ENCODE peak calls at places on chromosome 17, in four cellular contexts. One of them, this sample, is unnamed.
A peak's percentile ranks its signal among the peaks of the same experiment; 100 is the strongest.

GRCh38 chr17:2251098-2251497 is 52.5 kb downstream of the SMG6 start:
- DNase-seq in PC-9: no peak
- DNase-seq in prostate gland: no peak
- DNase-seq in BE2C: no peak
- DNase-seq in this sample: no peak

GRCh38 chr17:17052462-17053221 is 10.4 kb downstream of the MPRIP start:
- DNase-seq in PC-9: peak; percentile 66
- DNase-seq in prostate gland: no peak
- DNase-seq in BE2C: no peak
- DNase-seq in this sample: no peak

GRCh38 chr17:31604936-31605335 is 213.5 kb downstream of the RAB11FIP4 start:
- DNase-seq in PC-9: no peak
- DNase-seq in prostate gland: no peak
- DNase-seq in BE2C: no peak
- DNase-seq in this sample: no peak

GRCh38 chr17:56231693-56232092 is 78.4 kb downstream of the ANKFN1 start:
- DNase-seq in PC-9: no peak
- DNase-seq in prostate gland: no peak
- DNase-seq in BE2C: no peak
- DNase-seq in this sample: no peak

GRCh38 chr17:28008526-28008925 is 34.0 kb upstream of the NLK start:
- DNase-seq in PC-9: peak; percentile 30
- DNase-seq in prostate gland: peak; percentile 10
- DNase-seq in BE2C: no peak
- DNase-seq in this sample: peak; percentile 75

GRCh38 chr17:78929908-78930775 is 5.0 kb upstream of the TIMP2 start:
- DNase-seq in PC-9: peak; percentile 26
- DNase-seq in prostate gland: no peak
- DNase-seq in BE2C: no peak
- DNase-seq in this sample: no peak

GRCh38 chr17:2705888-2706795 is 5.4 kb downstream of the CLUH start:
- DNase-seq in PC-9: no peak
- DNase-seq in prostate gland: no peak
- DNase-seq in BE2C: no peak
- DNase-seq in this sample: no peak

GRCh38 chr17:69605571-69605970 is 191.1 kb downstream of the MAP2K6 start:
- DNase-seq in PC-9: no peak
- DNase-seq in prostate gland: no peak
- DNase-seq in BE2C: no peak
- DNase-seq in this sample: no peak

GRCh38 chr17:17740627-17741237 is 59.5 kb downstream of the RAI1 start:
- DNase-seq in PC-9: no peak
- DNase-seq in prostate gland: no peak
- DNase-seq in BE2C: no peak
- DNase-seq in this sample: no peak

GRCh38 chr17:75207760-75208159 is 2.3 kb downstream of the NUP85 start:
- DNase-seq in PC-9: no peak
- DNase-seq in prostate gland: no peak
- DNase-seq in BE2C: no peak
- DNase-seq in this sample: no peak

GRCh38 chr17:4728124-4728523 is 3.1 kb upstream of the MED11 start:
- DNase-seq in PC-9: no peak
- DNase-seq in prostate gland: no peak
- DNase-seq in BE2C: no peak
- DNase-seq in this sample: no peak

GRCh38 chr17:65370669-65371126 is 190.8 kb downstream of the AXIN2 start:
- DNase-seq in PC-9: peak; percentile 14
- DNase-seq in prostate gland: peak; percentile 36
- DNase-seq in BE2C: no peak
- DNase-seq in this sample: no peak

GRCh38 chr17:74210191-74211140 is 2.9 kb upstream of the TTYH2 start:
- DNase-seq in PC-9: peak; percentile 74
- DNase-seq in prostate gland: peak; percentile 59
- DNase-seq in BE2C: peak; percentile 86
- DNase-seq in this sample: peak; percentile 66

GRCh38 chr17:73089322-73089721 is 3.2 kb downstream of the SLC39A11 start:
- DNase-seq in PC-9: no peak
- DNase-seq in prostate gland: no peak
- DNase-seq in BE2C: no peak
- DNase-seq in this sample: no peak

GRCh38 chr17:18217412-18218015 is 7.9 kb upstream of the LLGL1 start:
- DNase-seq in PC-9: peak; percentile 83
- DNase-seq in prostate gland: peak; percentile 58
- DNase-seq in BE2C: peak; percentile 72
- DNase-seq in this sample: peak; percentile 17

GRCh38 chr17:79838541-79839274 is 532 bp downstream of the CBX4 start:
- DNase-seq in PC-9: peak; percentile 42
- DNase-seq in prostate gland: peak; percentile 54
- DNase-seq in BE2C: peak; percentile 61
- DNase-seq in this sample: peak; percentile 55

GRCh38 chr17:61720016-61720795 is 129.2 kb upstream of the NACA2 start:
- DNase-seq in PC-9: no peak
- DNase-seq in prostate gland: no peak
- DNase-seq in BE2C: no peak
- DNase-seq in this sample: no peak

GRCh38 chr17:83079766-83080616 is 582 bp downstream of the METRNL start:
- DNase-seq in PC-9: no peak
- DNase-seq in prostate gland: no peak
- DNase-seq in BE2C: no peak
- DNase-seq in this sample: no peak

GRCh38 chr17:64694207-64694606 is 32.1 kb upstream of the SMURF2 start:
- DNase-seq in PC-9: peak; percentile 84
- DNase-seq in prostate gland: peak; percentile 62
- DNase-seq in BE2C: peak; percentile 47
- DNase-seq in this sample: peak; percentile 52

GRCh38 chr17:81200695-81201580 is 21.8 kb downstream of the CEP131 start:
- DNase-seq in PC-9: peak; percentile 53
- DNase-seq in prostate gland: peak; percentile 66
- DNase-seq in BE2C: peak; percentile 87
- DNase-seq in this sample: peak; percentile 42

GRCh38 chr17:43367588-43368242 is 31.1 kb upstream of the ARL4D start:
- DNase-seq in PC-9: peak; percentile 46
- DNase-seq in prostate gland: no peak
- DNase-seq in BE2C: peak; percentile 39
- DNase-seq in this sample: peak; percentile 63

GRCh38 chr17:76791053-76791980 is 53.4 kb downstream of the MFSD11 start:
- DNase-seq in PC-9: no peak
- DNase-seq in prostate gland: no peak
- DNase-seq in BE2C: peak; percentile 50
- DNase-seq in this sample: peak; percentile 44

GRCh38 chr17:44859701-44860100 is 12.0 kb downstream of the HIGD1B start:
- DNase-seq in PC-9: no peak
- DNase-seq in prostate gland: no peak
- DNase-seq in BE2C: no peak
- DNase-seq in this sample: no peak

GRCh38 chr17:64781394-64781793 is 119.3 kb upstream of the SMURF2 start:
- DNase-seq in PC-9: peak; percentile 55
- DNase-seq in prostate gland: peak; percentile 40
- DNase-seq in BE2C: no peak
- DNase-seq in this sample: no peak

GRCh38 chr17:6545291-6545690 is 11.1 kb downstream of the PITPNM3 start:
- DNase-seq in PC-9: no peak
- DNase-seq in prostate gland: no peak
- DNase-seq in BE2C: no peak
- DNase-seq in this sample: no peak

GRCh38 chr17:17724307-17724921 is 43.2 kb downstream of the RAI1 start:
- DNase-seq in PC-9: no peak
- DNase-seq in prostate gland: no peak
- DNase-seq in BE2C: peak; percentile 48
- DNase-seq in this sample: no peak

GRCh38 chr17:12927541-12928425 is 90.0 kb downstream of the ELAC2 start:
- DNase-seq in PC-9: no peak
- DNase-seq in prostate gland: no peak
- DNase-seq in BE2C: no peak
- DNase-seq in this sample: no peak

GRCh38 chr17:76558210-76559095 is 18.6 kb downstream of the PRCD start:
- DNase-seq in PC-9: no peak
- DNase-seq in prostate gland: no peak
- DNase-seq in BE2C: no peak
- DNase-seq in this sample: no peak

GRCh38 chr17:48162946-48163506 is 55.5 kb downstream of the SNX11 start:
- DNase-seq in PC-9: no peak
- DNase-seq in prostate gland: no peak
- DNase-seq in BE2C: peak; percentile 49
- DNase-seq in this sample: no peak

DNA sequence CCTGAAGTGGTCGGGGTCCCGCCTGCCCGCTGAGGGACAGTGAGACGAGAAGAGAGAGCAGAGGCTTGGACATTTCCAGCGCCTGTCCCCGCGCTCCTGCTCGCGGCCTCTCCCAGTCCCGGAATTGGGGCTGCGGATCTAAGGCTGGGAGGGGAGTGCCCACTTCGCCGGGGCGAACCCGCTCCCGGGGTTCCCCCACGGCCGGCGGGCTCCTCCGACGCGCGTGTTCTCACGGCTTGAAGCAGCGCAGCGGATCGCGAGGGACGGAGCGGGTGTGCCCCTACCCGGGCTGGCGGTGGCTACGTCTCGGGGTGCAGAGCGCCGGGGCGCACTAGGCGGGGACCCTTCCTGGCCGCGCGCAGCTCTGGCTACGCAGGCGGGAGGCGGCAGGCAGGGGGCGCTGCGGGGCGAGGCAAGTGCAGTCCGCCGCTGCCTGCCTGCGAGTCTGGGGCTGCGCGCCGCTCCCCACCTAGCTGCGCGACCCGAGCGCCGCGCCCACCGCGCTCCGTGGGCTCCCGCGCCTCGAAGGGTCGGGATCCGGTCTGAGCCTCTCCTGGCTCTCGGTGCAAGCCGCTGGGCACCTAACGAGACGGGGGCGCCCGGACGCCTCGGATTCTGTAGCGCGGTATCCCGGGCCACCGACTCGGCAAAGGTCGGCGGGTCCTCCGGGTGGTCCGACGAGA is 1.2 kb downstream of the NGFR start:
- DNase-seq in PC-9: peak; percentile 63
- DNase-seq in prostate gland: peak; percentile 76
- DNase-seq in BE2C: peak; percentile 92
- DNase-seq in this sample: no peak
- H3K27me3 ChIP-seq in PC-9: peaks cover 53% of the 10 kb centered on the region
- H3K27me3 ChIP-seq in prostate gland: no peaks in the 10 kb centered on the region
- H3K27me3 ChIP-seq in BE2C: peaks cover 27% of the 10 kb centered on the region
- H3K27me3 ChIP-seq in this sample: peaks cover 48% of the 10 kb centered on the region

GRCh38 chr17:66836063-66837005 is 1.4 kb downstream of the CACNG5 start:
- DNase-seq in PC-9: no peak
- DNase-seq in prostate gland: no peak
- DNase-seq in BE2C: no peak
- DNase-seq in this sample: no peak
- H3K27me3 ChIP-seq in PC-9: peaks cover 72% of the 10 kb centered on the region
- H3K27me3 ChIP-seq in prostate gland: peaks cover 8% of the 10 kb centered on the region
- H3K27me3 ChIP-seq in BE2C: no peaks in the 10 kb centered on the region
- H3K27me3 ChIP-seq in this sample: peaks cover 43% of the 10 kb centered on the region

DNA sequence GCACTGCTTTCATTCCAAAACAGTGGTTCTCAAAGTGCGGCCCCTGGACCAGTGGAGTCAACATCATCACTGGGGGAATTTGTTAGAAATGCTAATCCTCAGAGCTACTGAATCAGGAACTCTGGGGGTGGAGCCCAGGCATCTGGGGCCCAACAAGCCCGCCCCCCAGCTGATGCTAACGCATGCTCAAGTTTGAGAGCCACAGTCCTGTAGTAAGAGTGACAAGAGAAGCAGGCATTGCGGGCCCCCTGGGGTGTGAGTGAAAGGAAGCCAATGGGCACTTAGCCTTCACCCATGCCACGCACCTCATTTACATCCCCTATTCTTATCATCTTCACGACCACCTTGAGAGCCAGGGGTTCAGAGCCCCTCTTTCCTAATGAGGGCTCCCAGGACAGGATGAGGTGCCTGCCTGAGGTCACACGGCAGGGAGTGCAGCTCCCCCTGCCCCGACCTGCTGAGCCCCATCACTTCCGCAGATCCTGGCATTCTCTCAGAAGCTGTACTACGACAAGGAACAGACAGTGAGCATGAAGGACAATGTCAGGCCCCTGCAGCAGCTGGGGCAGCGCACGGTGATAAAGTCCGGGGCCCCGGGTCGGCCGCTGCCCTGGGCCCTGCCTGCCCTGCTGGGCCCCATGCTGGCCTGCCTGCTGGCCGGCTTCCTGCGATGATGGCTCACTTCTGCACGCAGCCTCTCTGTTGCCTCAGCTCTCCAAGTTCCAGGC is 9.1 kb downstream of the CA4 start:
- DNase-seq in PC-9: no peak
- DNase-seq in prostate gland: no peak
- DNase-seq in BE2C: peak; percentile 8
- DNase-seq in this sample: no peak
- H3K27me3 ChIP-seq in PC-9: peaks cover 38% of the 10 kb centered on the region
- H3K27me3 ChIP-seq in prostate gland: peaks cover 2% of the 10 kb centered on the region
- H3K27me3 ChIP-seq in BE2C: no peaks in the 10 kb centered on the region
- H3K27me3 ChIP-seq in this sample: peaks cover 40% of the 10 kb centered on the region

DNA sequence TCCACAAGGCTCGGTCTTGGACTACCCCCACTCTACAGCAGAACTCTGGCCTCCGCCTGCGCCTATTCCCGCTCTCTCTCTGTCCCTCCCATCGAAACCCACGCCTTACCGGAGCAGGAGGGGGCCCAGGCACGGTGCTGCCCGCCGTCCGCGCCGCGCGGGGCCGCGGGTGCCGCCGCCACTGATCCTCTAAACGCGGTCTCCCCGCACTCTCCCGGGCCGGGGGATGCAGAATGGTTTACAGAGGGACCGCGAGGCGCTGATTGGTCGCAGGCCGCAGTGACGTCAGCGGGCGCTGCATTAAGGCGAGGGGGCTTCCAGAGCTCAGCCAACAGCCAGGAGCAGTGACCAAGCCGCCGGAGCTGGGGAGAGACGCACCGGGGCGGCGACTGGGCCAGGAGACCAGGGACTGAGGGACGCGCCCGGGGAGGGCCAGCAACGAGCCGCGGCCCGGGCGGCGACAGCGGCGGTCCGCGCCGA is 780 bp upstream of the LHX1 start:
- DNase-seq in PC-9: peak; percentile 52
- DNase-seq in prostate gland: no peak
- DNase-seq in BE2C: peak; percentile 68
- DNase-seq in this sample: no peak
- H3K27me3 ChIP-seq in PC-9: no peaks in the 10 kb centered on the region
- H3K27me3 ChIP-seq in prostate gland: peaks cover 96% of the 10 kb centered on the region
- H3K27me3 ChIP-seq in BE2C: peaks cover 97% of the 10 kb centered on the region
- H3K27me3 ChIP-seq in this sample: peaks cover 98% of the 10 kb centered on the region

GRCh38 chr17:7864995-7865650 is 7.3 kb downstream of the CYB5D1 start:
- DNase-seq in PC-9: no peak
- DNase-seq in prostate gland: no peak
- DNase-seq in BE2C: no peak
- DNase-seq in this sample: peak; percentile 35

GRCh38 chr17:7858487-7858832 is 657 bp downstream of the CYB5D1 start:
- DNase-seq in PC-9: peak; percentile 53
- DNase-seq in prostate gland: no peak
- DNase-seq in BE2C: peak; percentile 52
- DNase-seq in this sample: no peak

GRCh38 chr17:7859028-7859427 is 1.2 kb downstream of the CYB5D1 start:
- DNase-seq in PC-9: no peak
- DNase-seq in prostate gland: no peak
- DNase-seq in BE2C: no peak
- DNase-seq in this sample: no peak

GRCh38 chr17:7857724-7858486 is at the start of gene CYB5D1:
- DNase-seq in PC-9: peak; percentile 87
- DNase-seq in prostate gland: peak; percentile 93
- DNase-seq in BE2C: peak; percentile 82
- DNase-seq in this sample: peak; percentile 95

GRCh38 chr17:7862692-7863437 is 5.1 kb downstream of the CYB5D1 start:
- DNase-seq in PC-9: peak; percentile 49
- DNase-seq in prostate gland: peak; percentile 72
- DNase-seq in BE2C: no peak
- DNase-seq in this sample: no peak
- H3K27me3 ChIP-seq in PC-9: no peaks in the 10 kb centered on the region
- H3K27me3 ChIP-seq in prostate gland: no peaks in the 10 kb centered on the region
- H3K27me3 ChIP-seq in BE2C: no peaks in the 10 kb centered on the region
- H3K27me3 ChIP-seq in this sample: no peaks in the 10 kb centered on the region